ENCODE peak calls at places on chromosome 20, in five cellular contexts. S, M, X, F and R are unnamed samples.

GRCh38 chr20:59176812-59177211 is 13.2 kb downstream of the ZNF831 start:
- DNase-seq in S (no peak), X (no peak), M (no peak), F (no peak), R (no peak)

GRCh38 chr20:45445805-45446562 is 23.6 kb upstream of the WFDC2 start:
- DNase-seq in S (peak), X (no peak), F (peak), M (no peak), R (peak)

GRCh38 chr20:61953037-61953788 is 112.5 kb downstream of the TAF4 start:
- DNase-seq in M (no peak), S (no peak), F (no peak), X (no peak), R (no peak)

GRCh38 chr20:12051206-12052163 is 133.8 kb downstream of the BTBD3 start:
- DNase-seq in M (no peak), F (no peak), X (no peak), S (no peak), R (no peak)

GRCh38 chr20:48142258-48142657 is 357.0 kb upstream of the SULF2 start:
- DNase-seq in M (no peak), X (no peak), S (no peak), F (no peak), R (no peak)

GRCh38 chr20:50580016-50580747 is 70.0 kb downstream of the PTPN1 start:
- DNase-seq in M (peak), X (no peak), S (peak), F (peak), R (peak)

GRCh38 chr20:51434556-51435256 is 107.8 kb downstream of the NFATC2 start:
- DNase-seq in S (no peak), F (no peak), X (no peak), M (peak), R (no peak)

GRCh38 chr20:58719971-58720371 is 27.4 kb downstream of the NPEPL1 start:
- DNase-seq in X (no peak), S (no peak), F (no peak), M (no peak), R (no peak)

GRCh38 chr20:46991850-46992639 is 97.4 kb downstream of the EYA2 start:
- DNase-seq in F (no peak), S (no peak), X (no peak), M (no peak), R (no peak)

GRCh38 chr20:48489656-48490055 is 338.1 kb downstream of the PREX1 start:
- DNase-seq in X (no peak), M (no peak), F (no peak), S (no peak), R (no peak)

GRCh38 chr20:7272512-7272911 is 505.0 kb downstream of the BMP2 start:
- DNase-seq in M (no peak), F (no peak), S (no peak), X (no peak), R (no peak)

GRCh38 chr20:49508435-49509199 is 26.1 kb upstream of the KCNB1 start:
- DNase-seq in X (no peak), F (peak), S (peak), M (peak), R (no peak)

GRCh38 chr20:48771542-48771941 is 56.3 kb downstream of the PREX1 start:
- DNase-seq in X (no peak), M (no peak), F (no peak), S (no peak), R (no peak)

GRCh38 chr20:46226602-46227001 is 81.7 kb downstream of the CDH22 start:
- DNase-seq in S (no peak), F (no peak), M (peak), X (no peak), R (no peak)

GRCh38 chr20:58908941-58909340 is 56.4 kb downstream of the GNAS start:
- DNase-seq in F (no peak), M (no peak), X (no peak), S (no peak), R (no peak)

GRCh38 chr20:50327666-50328065 is 137.0 kb downstream of the CEBPB start:
- DNase-seq in S (no peak), M (no peak), F (no peak), X (no peak), R (no peak)

GRCh38 chr20:43686820-43687219 is 19.9 kb downstream of the MYBL2 start:
- DNase-seq in M (no peak), F (no peak), S (no peak), X (no peak), R (no peak)

GRCh38 chr20:44388466-44389023 is 33.0 kb downstream of the HNF4A start:
- DNase-seq in F (no peak), X (peak), S (peak), M (peak), R (peak)

GRCh38 chr20:48738399-48739304 is 89.1 kb downstream of the PREX1 start:
- DNase-seq in X (no peak), F (peak), M (no peak), S (no peak), R (no peak)

GRCh38 chr20:10622657-10623418 is 51.0 kb downstream of the JAG1 start:
- DNase-seq in M (peak), S (no peak), F (no peak), X (no peak), R (no peak)

GRCh38 chr20:61549865-61550264 is 297.8 kb downstream of the CDH4 start:
- DNase-seq in X (no peak), S (no peak), M (no peak), F (no peak), R (no peak)

GRCh38 chr20:46575794-46576495 is 25.5 kb upstream of the OCSTAMP start:
- DNase-seq in F (no peak), S (no peak), M (no peak), X (no peak), R (no peak)

GRCh38 chr20:3446779-3447178 is 24.0 kb upstream of the ATRN start:
- DNase-seq in F (no peak), M (no peak), X (no peak), S (no peak), R (no peak)

GRCh38 chr20:63051911-63052310 is 45.1 kb upstream of the BHLHE23 start:
- DNase-seq in F (no peak), X (no peak), M (no peak), S (no peak), R (no peak)
- TF ChIP-seq USF2 in F (no peak), X (no peak), M (no peak), S (no peak), R (no peak)

GRCh38 chr20:32159766-32160221 is 47.7 kb downstream of the PLAGL2 start:
- DNase-seq in M (no peak), X (no peak), S (no peak), F (no peak), R (no peak)
- TF ChIP-seq USF2 in M (no peak), X (no peak), S (no peak), F (no peak), R (no peak)

GRCh38 chr20:35279040-35279439 is 1.1 kb upstream of the MMP24OS start:
- DNase-seq in F (no peak), M (peak), X (no peak), S (no peak), R (no peak)
- TF ChIP-seq USF2 in F (no peak), M (no peak), X (no peak), S (no peak), R (no peak)

DNA sequence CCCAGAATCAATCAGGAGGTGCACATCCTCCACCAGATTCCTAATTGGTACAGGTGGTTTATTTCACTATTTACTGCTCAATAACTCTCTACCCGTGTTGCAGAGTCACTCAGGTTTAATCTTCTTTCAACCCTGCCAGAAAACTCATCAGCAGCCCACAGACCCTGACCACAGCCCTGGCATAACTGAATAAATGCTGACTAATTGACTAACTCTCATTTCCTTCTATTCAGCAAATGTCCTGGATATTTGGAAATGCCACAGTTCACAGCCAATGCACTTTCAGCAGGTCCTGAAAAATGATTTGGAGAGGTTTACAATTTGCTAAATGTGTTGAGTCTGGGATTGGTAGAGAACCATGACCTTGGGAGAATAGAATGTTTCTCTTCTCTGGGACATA is 62.3 kb downstream of the TRMT6 start:
- DNase-seq in X (no peak), S (no peak), M (no peak), F (no peak), R (no peak)
- TF ChIP-seq USF2 in X (no peak), S (no peak), M (no peak), F (no peak), R (no peak)

DNA sequence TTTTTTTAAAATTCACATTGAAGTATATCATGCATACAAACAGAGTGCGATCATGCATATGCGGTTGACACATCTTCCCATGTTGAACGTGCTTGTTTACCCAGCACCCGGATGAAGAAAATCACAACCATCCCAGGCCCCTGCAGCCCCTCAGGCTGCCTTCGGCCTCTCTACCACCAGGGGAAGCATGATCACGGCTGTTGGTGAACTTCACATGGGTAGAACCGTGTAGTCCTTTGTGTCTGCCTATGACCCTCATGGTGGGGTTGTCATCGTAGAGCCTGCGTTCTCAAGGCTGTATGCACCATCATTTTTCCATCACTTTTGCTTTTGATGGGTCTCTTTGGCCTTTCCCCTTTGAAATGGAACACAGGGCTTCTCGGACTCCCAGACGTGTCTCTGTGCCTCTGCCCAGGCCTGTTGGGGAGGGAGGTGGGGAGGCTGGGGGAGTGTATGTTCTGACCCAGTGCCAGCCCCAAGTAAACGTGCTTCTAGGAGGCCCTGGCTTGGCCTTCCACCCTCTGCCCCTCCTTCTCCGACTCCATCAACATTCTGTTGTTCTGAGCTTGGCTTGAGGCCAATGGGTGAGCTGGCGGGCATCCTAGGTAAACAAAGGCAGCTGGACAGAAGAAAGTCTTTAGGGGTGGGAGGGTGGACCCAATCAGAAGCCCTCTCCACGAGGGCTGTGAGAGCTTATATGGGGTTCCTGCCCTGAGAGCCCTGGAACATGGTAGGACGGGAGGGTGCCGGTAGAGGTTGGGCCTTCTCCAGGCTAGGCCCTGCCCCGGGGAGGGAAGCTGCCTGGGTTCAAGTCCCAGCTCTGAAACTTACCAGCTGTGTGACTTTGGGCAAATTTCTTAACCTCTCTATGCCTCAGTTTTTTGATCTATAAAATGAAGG is 39.7 kb downstream of the TGM2 start:
- DNase-seq in X (no peak), F (peak), S (no peak), M (peak), R (no peak)
- TF ChIP-seq USF2 in X (no peak), F (no peak), S (no peak), M (no peak), R (no peak)

DNA sequence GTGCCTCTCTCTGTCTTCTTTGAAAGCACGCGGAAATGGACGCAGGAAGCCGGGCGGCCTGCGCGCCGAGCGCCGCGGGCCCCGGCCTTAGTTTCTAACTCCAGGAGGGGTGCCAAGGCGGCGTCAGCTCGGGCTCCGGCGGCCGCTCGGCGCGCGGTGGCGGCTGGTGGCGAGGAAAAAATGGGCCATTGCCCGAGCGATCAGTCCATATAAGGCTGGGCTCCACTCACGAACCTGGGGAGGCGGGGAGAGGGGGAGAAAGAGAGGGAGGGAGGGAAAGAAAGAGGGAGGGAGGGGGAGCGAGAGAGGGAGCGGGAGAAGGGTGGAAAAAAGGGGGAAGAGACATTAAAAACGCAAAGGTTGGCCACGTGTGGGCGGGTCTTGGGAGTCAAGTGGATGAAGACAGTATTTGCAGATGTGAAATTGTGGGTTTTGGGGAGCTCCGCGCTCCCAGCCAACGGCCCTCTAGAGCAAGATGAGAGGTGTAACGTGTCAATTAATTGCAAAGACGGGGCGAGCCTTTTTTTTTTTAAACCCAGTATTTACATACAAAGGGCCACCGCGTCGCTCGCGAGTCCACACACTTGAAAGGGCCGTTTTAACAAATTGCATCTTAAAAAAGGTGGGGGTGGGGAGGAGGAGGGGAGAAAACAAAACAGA is at the start of gene NKX2-2:
- DNase-seq in F (no peak), M (no peak), X (no peak), S (no peak), R (peak)
- TF ChIP-seq USF2 in F (no peak), M (no peak), X (no peak), S (no peak), R (peak)

GRCh38 chr20:576156-576555 is 32.6 kb upstream of the CSNK2A1 start:
- DNase-seq in S (no peak), X (no peak), F (no peak), M (no peak), R (no peak)

GRCh38 chr20:574297-574942 is 30.8 kb upstream of the CSNK2A1 start:
- DNase-seq in F (no peak), M (no peak), X (no peak), S (no peak), R (peak)

GRCh38 chr20:573414-574296 is 30.1 kb upstream of the CSNK2A1 start:
- DNase-seq in M (no peak), S (no peak), F (no peak), X (no peak), R (no peak)

GRCh38 chr20:575230-575629 is 31.6 kb upstream of the CSNK2A1 start:
- DNase-seq in M (no peak), F (no peak), X (no peak), S (no peak), R (no peak)

GRCh38 chr20:577167-577791 is 32.8 kb downstream of the TCF15 start:
- DNase-seq in M (peak), F (peak), S (peak), X (no peak), R (no peak)
- TF ChIP-seq USF2 in M (no peak), F (peak), S (no peak), X (no peak), R (no peak)

GRCh38 chr20:57383447-57384347 is 7.5 kb upstream of the RBM38 start:
- DNase-seq in X (no peak), M (no peak), F (no peak), S (no peak), R (no peak)
- TF ChIP-seq USF2 in X (no peak), M (no peak), F (no peak), S (no peak), R (no peak)